ENCODE peak calls at places on chromosomes 11 and 22, in four cellular contexts. B, L, C and V are unnamed samples.

GRCh38 chr11:1488575-1489180 is 2.1 kb upstream of the MOB2 start:
- DNase-seq in B (no peak), L (no peak), C (no peak), V (no peak)

GRCh38 chr11:13486926-13487660 is 8.7 kb downstream of the PTH start:
- DNase-seq in B (peak; percentile 39), L (peak; percentile 29), C (peak; percentile 9), V (no peak)

GRCh38 chr22:46072981-46073682 is 77.2 kb upstream of the PPARA start:
- DNase-seq in B (no peak), L (no peak), C (no peak), V (no peak)

GRCh38 chr11:44247508-44247907 is 62.4 kb downstream of the ALX4 start:
- DNase-seq in C (no peak), B (no peak), L (no peak), V (no peak)

GRCh38 chr11:6202036-6202435 is 3.0 kb downstream of the OR52W1 start:
- DNase-seq in L (no peak), B (no peak), C (no peak), V (no peak)

GRCh38 chr11:40314327-40314726 is 1145.1 kb downstream of the LRRC4C start:
- DNase-seq in L (peak; percentile 13), C (peak; percentile 51), B (no peak), V (no peak)

GRCh38 chr11:65630215-65630614 is 7.7 kb upstream of the SIPA1 start:
- DNase-seq in C (no peak), B (no peak), L (no peak), V (no peak)

GRCh38 chr22:26656896-26657851 is at the start of gene MIAT:
- DNase-seq in B (peak; percentile 73), L (no peak), C (no peak), V (no peak)

GRCh38 chr11:864118-864827 is 21.6 kb downstream of the TSPAN4 start:
- DNase-seq in C (no peak), L (no peak), B (no peak), V (no peak)

GRCh38 chr22:46619830-46620501 is at the start of gene GRAMD4:
- DNase-seq in L (no peak), B (no peak), C (no peak), V (no peak)

GRCh38 chr11:11555228-11555627 is 66.6 kb downstream of the GALNT18 start:
- DNase-seq in B (peak; percentile 42), C (no peak), L (no peak), V (no peak)

GRCh38 chr22:19224985-19225384 is 46.4 kb upstream of the SLC25A1 start:
- DNase-seq in L (no peak), B (no peak), C (no peak), V (no peak)

GRCh38 chr11:102912482-102912830 is 37.7 kb upstream of the MMP12 start:
- DNase-seq in L (no peak), B (no peak), C (no peak), V (peak; percentile 2)

GRCh38 chr11:400241-400729 is 6.3 kb downstream of the PKP3 start:
- DNase-seq in L (no peak), C (no peak), B (no peak), V (no peak)

GRCh38 chr11:107563702-107564101 is 1.8 kb downstream of the ALKBH8 start:
- DNase-seq in B (peak; percentile 21), L (peak; percentile 69), C (peak; percentile 69), V (peak; percentile 68)

GRCh38 chr11:73206751-73207280 is 11.3 kb upstream of the P2RY2 start:
- DNase-seq in B (no peak), L (no peak), C (no peak), V (no peak)

GRCh38 chr11:1797391-1798125 is 33.8 kb upstream of the CTSD start:
- DNase-seq in C (no peak), L (no peak), B (no peak), V (no peak)

GRCh38 chr11:117809236-117810055 is 12.4 kb upstream of the DSCAML1 start:
- DNase-seq in L (peak; percentile 46), B (peak; percentile 76), C (no peak), V (peak; percentile 42)

GRCh38 chr22:41613456-41613855 is 7.4 kb downstream of the DESI1 start:
- DNase-seq in B (no peak), L (no peak), C (no peak), V (no peak)

GRCh38 chr22:28768701-28769393 is 3.6 kb upstream of the CCDC117 start:
- DNase-seq in C (no peak), B (no peak), L (no peak), V (no peak)

GRCh38 chr11:69636512-69636866 is 4.5 kb upstream of the CCND1 start:
- DNase-seq in B (peak; percentile 85), C (peak; percentile 90), L (peak; percentile 93), V (peak; percentile 84)

GRCh38 chr11:117442869-117443239 is 115.2 kb downstream of the CEP164 start:
- DNase-seq in C (no peak), L (no peak), B (no peak), V (no peak)

GRCh38 chr22:48121984-48122383 is 1359.5 kb downstream of the TBC1D22A start:
- DNase-seq in L (no peak), B (no peak), C (no peak), V (no peak)

DNA sequence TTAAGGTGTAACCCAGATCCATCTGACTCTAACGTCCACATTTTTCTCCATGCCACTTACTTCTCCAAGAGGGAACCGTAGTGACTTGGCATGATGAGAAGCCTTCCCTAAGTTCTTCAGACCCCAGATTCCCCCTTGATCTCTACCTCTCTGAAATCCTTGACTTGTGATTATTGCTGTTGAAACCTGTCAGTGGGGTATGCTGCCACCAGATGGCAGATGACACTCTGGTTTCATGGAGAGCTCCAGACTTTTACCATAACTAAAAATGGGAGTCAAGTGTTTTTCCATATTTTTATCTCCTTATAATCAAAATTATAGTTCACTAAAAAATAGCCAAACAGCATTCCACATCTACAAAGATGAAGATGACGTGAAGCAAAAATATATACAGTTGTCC is 504.2 kb downstream of the SOX6 start:
- DNase-seq in C (peak; percentile 45), B (peak; percentile 16), L (no peak), V (no peak)
- TF ChIP-seq CTCF in C (peak; percentile 51), B (peak; percentile 43), L (peak; percentile 62), V (peak; percentile 59)

DNA sequence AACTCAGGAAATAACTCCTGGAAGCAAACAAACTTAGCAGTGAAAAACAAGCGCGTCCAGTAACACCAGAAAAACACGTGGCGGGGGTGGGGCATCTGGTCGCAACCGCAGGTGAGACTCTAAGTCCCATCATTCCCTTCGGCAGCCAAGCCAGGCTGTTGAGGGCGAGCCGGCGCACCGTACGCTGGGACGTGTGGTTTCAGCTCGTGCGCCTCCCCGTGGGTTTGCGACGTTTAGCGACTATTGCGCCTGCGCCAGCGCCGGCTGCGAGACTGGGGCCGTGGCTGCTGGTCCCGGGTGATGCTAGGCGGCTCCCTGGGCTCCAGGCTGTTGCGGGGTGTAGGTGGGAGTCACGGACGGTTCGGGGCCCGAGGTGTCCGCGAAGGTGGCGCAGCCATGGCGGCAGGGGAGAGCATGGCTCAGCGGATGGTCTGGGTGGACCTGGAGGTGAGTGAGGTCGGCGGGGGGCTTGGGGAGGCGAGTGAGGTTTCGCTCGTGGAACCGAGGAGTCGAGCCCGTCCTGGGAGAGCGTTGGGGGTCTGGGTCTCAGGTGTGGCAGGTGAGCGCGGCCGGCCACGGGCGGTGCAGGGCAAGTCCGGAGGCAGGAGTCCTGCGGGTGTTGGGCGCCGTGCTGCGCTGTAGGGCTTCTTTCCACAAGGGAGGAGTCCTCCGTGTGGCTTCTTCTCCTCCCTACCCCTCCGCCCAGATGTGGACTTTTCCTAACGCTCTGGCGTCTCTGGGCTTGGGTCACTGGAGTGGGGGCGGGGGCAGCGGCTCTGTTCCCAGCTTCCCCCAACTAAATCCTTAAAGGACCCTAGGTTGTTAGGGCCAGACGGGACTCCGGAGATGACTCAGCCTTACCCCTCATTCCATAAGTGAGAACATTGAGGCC is at the start of gene REXO2:
- DNase-seq in L (peak; percentile 97), B (peak; percentile 91), C (peak; percentile 96), V (peak; percentile 90)
- TF ChIP-seq CTCF in L (peak; percentile 10), B (no peak), C (peak; percentile 31), V (peak; percentile 55)

GRCh38 chr11:71251761-71252433 is 480 bp downstream of the SHANK2 start:
- DNase-seq in C (no peak), B (peak; percentile 87), L (no peak), V (no peak)
- TF ChIP-seq CTCF in C (no peak), B (peak; percentile 47), L (no peak), V (peak; percentile 47)

GRCh38 chr22:17213976-17214375 is 5.3 kb downstream of the ADA2 start:
- DNase-seq in B (peak; percentile 41), L (peak; percentile 64), C (peak; percentile 39), V (no peak)
- TF ChIP-seq CTCF in B (peak; percentile 39), L (peak; percentile 56), C (peak; percentile 49), V (peak; percentile 40)

GRCh38 chr11:126755494-126755893 is 245.1 kb downstream of the KIRREL3 start:
- DNase-seq in C (no peak), B (no peak), L (no peak), V (no peak)

GRCh38 chr11:126751242-126751641 is 249.3 kb downstream of the KIRREL3 start:
- DNase-seq in C (peak; percentile 15), B (no peak), L (no peak), V (no peak)

GRCh38 chr11:126753990-126754389 is 246.6 kb downstream of the KIRREL3 start:
- DNase-seq in C (no peak), L (no peak), B (no peak), V (no peak)

GRCh38 chr11:126756416-126756815 is 244.2 kb downstream of the KIRREL3 start:
- DNase-seq in L (no peak), C (no peak), B (no peak), V (no peak)

DNA sequence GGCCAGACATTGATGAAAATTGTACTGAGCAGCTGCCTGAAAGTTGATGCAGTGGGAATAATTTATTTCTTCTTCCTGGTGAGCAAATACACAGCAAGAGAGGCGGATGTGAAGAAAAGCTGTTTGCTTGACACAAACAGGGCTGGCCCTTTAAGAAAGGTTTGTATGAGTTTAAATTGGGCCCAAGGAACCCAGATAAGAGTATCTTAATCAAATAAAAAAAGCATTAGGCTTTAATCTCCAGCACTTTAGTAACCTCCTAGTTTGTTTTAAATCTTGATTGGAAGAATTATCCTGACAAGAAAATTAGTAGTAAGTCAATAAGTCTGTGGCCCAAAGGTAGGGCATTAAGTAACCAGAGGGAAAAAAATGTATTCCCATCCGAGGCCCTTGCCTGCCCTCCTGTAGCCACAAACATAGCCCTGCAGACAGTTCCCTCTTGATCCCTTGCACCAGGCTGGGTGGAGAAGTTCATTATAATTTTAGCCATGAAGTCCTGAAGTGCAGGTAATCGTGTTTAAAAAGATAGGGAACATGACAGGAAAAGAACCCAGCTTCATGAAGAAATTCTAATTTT is 245.6 kb downstream of the KIRREL3 start:
- DNase-seq in C (no peak), B (no peak), L (no peak), V (no peak)
- TF ChIP-seq CTCF in C (no peak), B (no peak), L (no peak), V (no peak)

DNA sequence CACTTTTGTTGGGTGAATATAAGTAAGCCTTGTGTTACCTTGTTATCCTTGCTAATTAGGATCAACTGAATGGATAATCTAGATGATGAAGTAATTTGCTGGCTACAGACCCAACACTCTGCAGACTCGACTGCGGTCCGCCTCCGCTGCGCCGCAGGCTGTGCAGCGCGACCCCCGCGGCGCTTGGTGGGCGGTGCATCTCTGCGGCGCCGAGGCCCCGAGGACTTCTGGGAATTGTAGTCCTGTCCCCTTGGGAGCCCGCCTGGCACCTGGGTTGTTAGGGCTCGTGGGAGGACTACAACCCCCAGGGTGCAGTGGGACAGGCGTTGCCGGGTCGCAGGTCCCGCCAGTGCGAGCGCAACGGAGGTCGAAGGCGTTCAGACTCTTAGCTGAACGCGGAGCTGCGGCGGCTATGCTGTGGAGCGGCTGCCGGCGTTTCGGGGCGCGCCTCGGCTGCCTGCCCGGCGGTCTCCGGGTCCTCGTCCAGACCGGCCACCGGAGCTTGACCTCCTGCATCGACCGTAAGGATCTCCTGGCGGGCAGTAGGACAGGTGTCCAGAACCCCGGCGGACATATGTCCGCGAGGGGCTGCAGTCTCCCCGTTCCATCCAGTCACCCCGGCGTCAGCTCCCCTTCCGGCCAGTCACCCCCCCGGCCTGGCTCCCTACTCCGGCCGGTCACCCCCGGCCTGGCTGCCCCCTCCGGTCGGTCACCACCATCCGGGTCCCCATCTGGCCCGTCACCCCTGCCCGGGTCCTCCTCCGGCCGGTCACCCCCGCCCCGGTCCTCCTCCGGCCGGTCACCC is at the start of the genes ACAD8 and THYN1:
- DNase-seq in C (peak; percentile 96), L (peak; percentile 98), B (peak; percentile 96), V (peak; percentile 92)
- TF ChIP-seq CTCF in C (peak; percentile 9), L (no peak), B (no peak), V (peak; percentile 67)